ENCODE peak calls at places on chromosomes 1 and 21, in ten cellular contexts. I, Q, B, U, K, A, O, X, H and V are unnamed samples.

GRCh38 chr1:184555665-184556641 is 169.1 kb downstream of the C1orf21 start:
- DNase-seq in I (no peak), Q (peak), B (no peak), U (no peak), K (peak), A (peak), O (no peak), X (no peak), H (no peak), V (no peak)

GRCh38 chr1:223248001-223248786 is 105.1 kb upstream of the TLR5 start:
- DNase-seq in I (no peak), Q (no peak), B (no peak), U (no peak), K (no peak), A (no peak), O (no peak), X (peak), H (no peak), V (no peak)

GRCh38 chr1:6030144-6030543 is 15.5 kb upstream of the KCNAB2 start:
- DNase-seq in I (no peak), Q (no peak), B (no peak), U (no peak), K (no peak), A (no peak), O (no peak), X (no peak), H (no peak), V (no peak)

GRCh38 chr1:151841141-151841540 is 1.5 kb upstream of the C2CD4D start:
- DNase-seq in I (no peak), Q (peak), B (no peak), U (no peak), K (no peak), A (no peak), O (no peak), X (no peak), H (no peak), V (peak)

GRCh38 chr1:33876970-33877680 is 13.2 kb downstream of the HMGB4 start:
- DNase-seq in I (no peak), Q (peak), B (peak), U (no peak), K (no peak), A (peak), O (no peak), X (no peak), H (no peak), V (peak)

GRCh38 chr1:241630005-241630404 is 10.2 kb downstream of the CHML start:
- DNase-seq in I (no peak), Q (no peak), B (no peak), U (no peak), K (no peak), A (no peak), O (no peak), X (no peak), H (no peak), V (no peak)

GRCh38 chr1:199273837-199274379 is 635.1 kb downstream of the PTPRC start:
- DNase-seq in I (no peak), Q (peak), B (no peak), U (no peak), K (no peak), A (no peak), O (no peak), X (no peak), H (no peak), V (peak)

GRCh38 chr1:87335175-87335992 is 6.7 kb downstream of the LMO4 start:
- DNase-seq in I (peak), Q (peak), B (no peak), U (peak), K (peak), A (peak), O (peak), X (peak), H (peak), V (peak)

GRCh38 chr21:38269567-38269917 is 12.8 kb downstream of the KCNJ15 start:
- DNase-seq in I (peak), Q (no peak), B (no peak), U (no peak), K (no peak), A (no peak), O (no peak), X (peak), H (no peak), V (no peak)

GRCh38 chr1:236311040-236311439 is 29.3 kb upstream of the ERO1B start:
- DNase-seq in I (no peak), Q (no peak), B (no peak), U (no peak), K (peak), A (no peak), O (no peak), X (no peak), H (no peak), V (no peak)
- TF ChIP-seq CTCF in I (no peak), Q (no peak), B (no peak), U (no peak), K (peak), A (no peak), O (no peak), X (no peak), H (no peak), V (no peak)

DNA sequence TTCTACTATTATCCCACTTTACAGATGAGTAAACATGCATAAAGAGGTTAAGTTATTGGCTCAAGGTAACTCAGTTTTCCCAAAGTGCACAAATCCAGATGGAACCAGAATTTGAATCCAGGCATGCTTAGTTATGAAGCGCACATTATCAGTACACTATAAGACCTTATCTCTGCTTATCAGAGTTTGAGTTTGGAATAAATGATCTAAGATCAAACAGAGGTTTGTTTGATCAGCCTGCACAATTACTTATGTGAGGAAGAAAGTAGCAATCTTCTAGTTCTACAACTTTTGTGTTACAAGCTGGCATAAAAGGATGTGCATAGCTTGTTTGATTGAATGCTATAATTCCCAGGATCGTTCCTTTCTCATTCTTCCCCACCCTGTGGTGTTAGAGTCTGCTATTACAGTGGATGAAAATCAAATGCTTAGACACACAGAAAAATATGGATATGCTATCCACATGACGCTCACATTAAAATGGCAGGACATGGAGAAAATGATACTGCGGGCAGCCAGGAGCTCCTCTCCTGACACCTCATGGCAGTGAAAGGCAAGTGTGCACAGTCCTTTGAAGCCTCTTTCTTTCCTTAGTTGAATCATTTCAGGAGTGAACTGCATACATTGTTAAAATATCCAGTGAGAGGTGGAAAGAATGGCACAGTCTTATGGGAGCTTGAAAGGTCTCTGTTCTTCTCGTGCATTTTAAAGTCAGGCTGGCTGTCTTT is 24.0 kb upstream of the PBX1 start:
- DNase-seq in I (no peak), Q (no peak), B (no peak), U (no peak), K (no peak), A (no peak), O (no peak), X (no peak), H (no peak), V (no peak)
- TF ChIP-seq CTCF in I (no peak), Q (no peak), B (no peak), U (no peak), K (no peak), A (peak), O (no peak), X (no peak), H (peak), V (no peak)

DNA sequence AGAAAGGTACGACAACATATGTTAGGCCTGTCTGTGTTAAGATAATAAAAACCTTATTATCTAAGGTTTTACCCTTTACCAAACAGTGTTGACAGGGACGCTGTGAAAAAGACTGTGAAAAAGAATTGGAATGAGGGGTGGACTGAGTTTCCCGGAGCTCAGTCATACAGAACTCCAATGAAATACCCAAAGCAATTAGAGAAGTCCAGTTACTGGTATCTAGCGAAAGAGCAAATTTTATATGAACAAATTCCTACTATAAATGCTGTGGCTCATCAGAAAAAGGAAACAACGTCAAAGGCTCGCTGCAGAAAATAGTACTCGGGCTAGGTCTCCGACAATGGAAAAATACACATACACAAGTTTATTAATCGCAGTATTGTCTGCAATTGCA is 708 bp upstream of the RBBP5 start:
- DNase-seq in I (peak), Q (no peak), B (no peak), U (no peak), K (no peak), A (no peak), O (no peak), X (no peak), H (no peak), V (no peak)
- TF ChIP-seq CTCF in I (no peak), Q (no peak), B (no peak), U (peak), K (no peak), A (no peak), O (no peak), X (peak), H (peak), V (no peak)

DNA sequence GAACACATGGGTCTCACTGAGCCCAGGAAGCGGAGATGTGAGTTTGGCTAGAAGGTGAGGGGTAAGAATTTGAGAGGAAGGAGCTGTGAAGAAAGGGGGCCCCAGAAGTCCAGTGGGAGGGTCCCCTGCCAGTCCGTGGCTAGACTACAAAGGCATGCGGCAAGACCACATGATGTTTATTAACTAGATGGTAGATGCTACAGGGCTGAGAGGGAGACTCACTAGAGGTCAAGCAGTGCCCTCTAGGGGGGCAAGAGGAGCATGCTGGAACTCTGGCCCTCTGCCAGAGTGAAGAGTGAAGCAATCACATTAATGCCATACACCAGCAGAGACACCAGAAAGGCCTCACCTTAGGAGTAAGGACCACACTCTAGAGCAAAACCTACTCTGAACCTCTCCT is 12.2 kb downstream of the KIAA0319L start:
- DNase-seq in I (peak), Q (no peak), B (no peak), U (no peak), K (peak), A (peak), O (peak), X (peak), H (no peak), V (no peak)
- TF ChIP-seq CTCF in I (peak), Q (no peak), B (peak), U (no peak), K (peak), A (peak), O (peak), X (peak), H (peak), V (peak)

DNA sequence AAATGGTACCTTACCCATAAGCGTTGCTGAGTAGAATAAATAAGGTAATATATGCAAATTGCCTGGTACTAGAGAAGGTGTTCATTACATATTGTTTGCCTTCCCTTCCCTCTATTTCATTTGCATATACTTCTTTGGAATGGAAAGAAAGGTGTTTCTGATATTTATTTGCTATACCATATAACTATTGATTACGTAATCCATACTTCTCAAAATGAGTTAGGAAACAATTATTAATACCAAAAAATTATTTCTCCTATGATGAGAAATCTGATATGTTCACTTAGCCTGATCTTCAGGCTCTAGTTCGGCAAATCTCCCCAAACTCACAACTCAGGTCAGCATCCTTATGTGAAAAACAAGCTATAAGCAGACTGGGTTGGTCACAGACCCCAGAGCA is 119.3 kb downstream of the DAB1 start:
- DNase-seq in I (no peak), Q (no peak), B (no peak), U (no peak), K (no peak), A (no peak), O (no peak), X (no peak), H (no peak), V (no peak)
- TF ChIP-seq CTCF in I (no peak), Q (no peak), B (no peak), U (no peak), K (no peak), A (no peak), O (no peak), X (no peak), H (no peak), V (no peak)

GRCh38 chr1:81254560-81254959 is 546.2 kb upstream of the ADGRL2 start:
- DNase-seq in I (no peak), Q (peak), B (no peak), U (no peak), K (peak), A (no peak), O (no peak), X (no peak), H (no peak), V (no peak)
- TF ChIP-seq CTCF in I (no peak), Q (peak), B (peak), U (no peak), K (peak), A (no peak), O (peak), X (no peak), H (peak), V (peak)

GRCh38 chr1:165143437-165144065 is 213.0 kb downstream of the LMX1A start:
- DNase-seq in I (peak), Q (peak), B (no peak), U (no peak), K (peak), A (no peak), O (no peak), X (no peak), H (no peak), V (no peak)
- TF ChIP-seq CTCF in I (peak), Q (peak), B (peak), U (peak), K (peak), A (peak), O (peak), X (peak), H (peak), V (peak)